ENCODE peak calls at places on chromosomes 2 and 18, in ten cellular contexts. L is heart left ventricle; G is SJCRH30; V is CD8-positive, alpha-beta memory T cell; E is upper lobe of left lung; Y is pancreas; R is prostate gland; Z is DND-41; J is sigmoid colon; H is left ventricle myocardium inferior. K is an unnamed sample.

GRCh38 chr2:103798291-103798690 is 1036.5 kb downstream of the TMEM182 start:
- DNase-seq in V (no peak), L (no peak), E (no peak), Z (no peak), Y (no peak), H (no peak), J (no peak), G (no peak), R (no peak), K (no peak)

GRCh38 chr18:79507076-79507545 is 111.4 kb downstream of the NFATC1 start:
- DNase-seq in Y (peak; percentile 32), E (peak; percentile 87), R (peak; percentile 46), J (peak; percentile 88), Z (peak; percentile 17), V (no peak), L (peak; percentile 81), H (peak; percentile 86), G (peak; percentile 21), K (peak; percentile 29)

GRCh38 chr2:174312581-174313234 is 22.0 kb upstream of the SP9 start:
- DNase-seq in L (no peak), V (no peak), E (no peak), Z (no peak), Y (no peak), G (no peak), H (no peak), J (no peak), R (no peak), K (no peak)

GRCh38 chr2:197242719-197243118 is 67.9 kb downstream of the ANKRD44 start:
- DNase-seq in R (no peak), L (no peak), Z (no peak), V (no peak), J (no peak), G (no peak), H (no peak), E (no peak), Y (no peak), K (no peak)

GRCh38 chr2:231241755-231242507 is 43.5 kb downstream of the ARMC9 start:
- DNase-seq in E (no peak), V (no peak), R (no peak), G (peak; percentile 76), Z (no peak), J (peak; percentile 75), L (peak; percentile 34), Y (no peak), H (no peak), K (no peak)

GRCh38 chr2:81093031-81093430 is 788.5 kb upstream of the LRRTM1 start:
- DNase-seq in J (no peak), R (no peak), V (no peak), L (no peak), Y (no peak), G (peak; percentile 50), Z (no peak), E (no peak), H (no peak), K (no peak)

GRCh38 chr2:230925879-230926765 is 1.1 kb upstream of the GPR55 start:
- DNase-seq in V (no peak), H (no peak), G (no peak), Z (no peak), L (no peak), Y (no peak), R (no peak), E (no peak), J (peak; percentile 42), K (no peak)

GRCh38 chr18:79402977-79403722 is 7.4 kb downstream of the NFATC1 start:
- DNase-seq in G (peak; percentile 54), Z (no peak), J (peak; percentile 89), V (no peak), R (peak; percentile 46), E (peak; percentile 85), L (peak; percentile 80), H (peak; percentile 79), Y (peak; percentile 40), K (no peak)

GRCh38 chr2:38406597-38407110 is 29.6 kb upstream of the ATL2 start:
- DNase-seq in Y (no peak), H (peak; percentile 32), V (no peak), J (no peak), R (no peak), Z (no peak), G (no peak), L (peak; percentile 35), E (no peak), K (no peak)

GRCh38 chr2:73830871-73831401 is 2.2 kb downstream of the STAMBP start:
- DNase-seq in L (no peak), Y (no peak), H (no peak), R (no peak), V (peak; percentile 44), Z (no peak), G (peak; percentile 23), E (no peak), J (no peak), K (peak; percentile 34)

GRCh38 chr18:25590456-25590855 is 238.5 kb upstream of the ZNF521 start:
- DNase-seq in L (no peak), Z (no peak), G (no peak), E (no peak), R (no peak), Y (no peak), V (no peak), H (no peak), J (no peak), K (no peak)

GRCh38 chr18:25592804-25593360 is 240.9 kb upstream of the ZNF521 start:
- DNase-seq in R (no peak), V (no peak), J (no peak), E (no peak), H (no peak), Z (no peak), Y (no peak), L (no peak), G (no peak), K (no peak)

GRCh38 chr18:25587545-25587944 is 235.6 kb upstream of the ZNF521 start:
- DNase-seq in H (no peak), E (no peak), Z (no peak), G (no peak), L (no peak), R (no peak), Y (no peak), V (no peak), J (no peak), K (no peak)
- H3K9me3 ChIP-seq in H (peaks cover 22% of the 10 kb centered on the region), E (no peaks in the 10 kb centered on the region), Z (no peaks in the 10 kb centered on the region), G (no peaks in the 10 kb centered on the region), L (no peaks in the 10 kb centered on the region), R (no peaks in the 10 kb centered on the region), Y (no peaks in the 10 kb centered on the region), V (no peaks in the 10 kb centered on the region), J (peaks cover 6% of the 10 kb centered on the region), K (no peaks in the 10 kb centered on the region)

GRCh38 chr18:49811151-49811938 is 2.0 kb downstream of the ACAA2 start:
- DNase-seq in H (no peak), Y (no peak), G (peak; percentile 19), J (no peak), Z (no peak), V (no peak), E (no peak), R (peak; percentile 38), L (no peak), K (no peak)
- H3K4me3 ChIP-seq in H (peak overlapping the region; percentile 84), Y (no peak overlapping the region), G (peak overlapping the region; percentile 83), J (no peak overlapping the region), Z (no peak overlapping the region), V (no peak overlapping the region), E (no peak overlapping the region), R (no peak overlapping the region), L (no peak overlapping the region), K (no peak overlapping the region)

GRCh38 chr2:65024149-65024829 is 31.9 kb upstream of the CEP68 start:
- DNase-seq in E (no peak), H (no peak), R (no peak), G (peak; percentile 20), L (no peak), Z (no peak), Y (no peak), V (no peak), J (no peak), K (no peak)

GRCh38 chr2:65026154-65026553 is 30.1 kb upstream of the CEP68 start:
- DNase-seq in Z (no peak), Y (no peak), R (no peak), J (no peak), H (no peak), E (no peak), V (no peak), L (no peak), G (no peak), K (no peak)

GRCh38 chr2:65023742-65024141 is 32.5 kb upstream of the CEP68 start:
- DNase-seq in G (no peak), Y (no peak), H (no peak), Z (no peak), E (peak; percentile 18), L (no peak), V (no peak), J (no peak), R (no peak), K (no peak)

GRCh38 chr2:65026640-65027464 is 29.4 kb upstream of the CEP68 start:
- DNase-seq in G (peak; percentile 75), V (no peak), R (no peak), H (no peak), L (no peak), J (no peak), Z (no peak), E (no peak), Y (no peak), K (no peak)

DNA sequence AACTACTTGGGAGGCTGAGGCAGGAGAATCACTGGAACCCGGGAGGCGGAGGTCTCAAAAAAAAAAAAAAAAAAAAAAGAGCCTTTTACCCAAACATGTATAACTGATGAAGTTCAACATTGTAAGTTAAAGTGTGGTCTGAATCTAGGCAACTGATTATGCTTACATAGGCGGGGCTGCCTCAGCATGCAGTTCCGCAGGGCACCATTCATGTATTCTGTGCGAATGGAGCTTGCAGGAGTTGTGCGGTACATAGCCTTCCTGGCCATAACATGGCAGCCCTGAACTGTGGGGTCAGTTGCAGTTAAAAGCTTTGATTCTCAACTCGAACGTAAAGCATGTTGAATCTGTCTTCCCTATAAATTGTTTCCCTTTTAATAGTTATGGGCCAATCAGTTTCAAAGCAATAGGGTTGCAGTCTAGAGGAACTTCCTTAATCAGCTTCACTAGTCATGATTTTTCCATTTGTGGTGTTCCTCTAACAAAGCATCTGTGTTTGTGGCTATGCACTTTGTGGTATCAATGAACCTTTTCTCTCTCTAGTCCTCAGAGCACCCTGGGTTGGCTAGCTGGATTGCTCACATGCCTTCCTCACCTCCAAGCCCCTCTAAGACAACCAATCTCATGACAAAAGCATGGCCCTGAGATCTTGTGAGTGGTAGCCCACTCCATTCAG is 30.6 kb upstream of the CEP68 start:
- DNase-seq in Y (no peak), G (no peak), R (no peak), V (no peak), H (no peak), L (no peak), Z (no peak), E (no peak), J (no peak), K (no peak)
- H3K4me1 ChIP-seq in Y (no peaks in the 10 kb centered on the region), G (peaks cover 13% of the 10 kb centered on the region), R (no peaks in the 10 kb centered on the region), V (peaks cover under 1% of the 10 kb centered on the region), H (peaks cover 5% of the 10 kb centered on the region), L (no peaks in the 10 kb centered on the region), Z (no peaks in the 10 kb centered on the region), E (peaks cover 10% of the 10 kb centered on the region), J (no peaks in the 10 kb centered on the region), K (peaks cover under 1% of the 10 kb centered on the region)

DNA sequence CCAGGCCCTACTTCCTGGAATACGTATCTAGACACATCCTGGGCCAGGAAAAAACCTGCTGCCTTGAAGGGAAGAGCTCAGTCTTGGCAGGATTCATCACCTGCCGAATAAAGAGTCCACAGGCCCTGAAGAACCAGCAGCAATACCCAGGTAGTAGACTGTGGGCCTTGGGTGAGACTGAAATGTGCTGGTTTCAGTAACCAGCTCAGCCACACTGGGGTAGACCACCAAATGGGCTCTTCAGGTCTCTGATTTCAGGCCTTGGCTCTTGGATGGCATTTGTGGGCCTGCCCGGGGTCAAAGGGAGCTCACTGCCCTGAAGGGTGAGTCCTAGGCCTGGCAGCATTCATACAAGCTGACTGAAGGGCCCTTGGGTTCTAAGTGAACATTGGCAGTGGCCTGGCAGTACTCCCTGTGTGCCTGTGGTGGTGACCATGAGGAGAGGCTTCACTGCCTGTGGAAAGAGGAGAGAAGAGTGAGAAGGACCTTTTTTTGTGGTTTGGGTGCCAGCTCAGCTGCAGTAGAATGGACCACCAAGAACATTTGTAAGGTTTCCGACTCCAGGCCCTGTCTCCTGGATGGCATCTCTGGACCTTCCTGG is 175.1 kb downstream of the ANKRD30B start:
- DNase-seq in Z (no peak), L (no peak), R (no peak), G (no peak), Y (no peak), H (no peak), J (no peak), E (no peak), V (no peak), K (no peak)
- H3K9me3 ChIP-seq in Z (no peaks in the 10 kb centered on the region), L (no peaks in the 10 kb centered on the region), R (no peaks in the 10 kb centered on the region), G (no peaks in the 10 kb centered on the region), Y (no peaks in the 10 kb centered on the region), H (no peaks in the 10 kb centered on the region), J (no peaks in the 10 kb centered on the region), E (no peaks in the 10 kb centered on the region), V (no peaks in the 10 kb centered on the region), K (no peaks in the 10 kb centered on the region)